ENCODE peak calls at places on chromosome 7, in four cellular contexts. Q, G, Y and J are unnamed samples.

GRCh38 chr7:831596-832291 is 532 bp upstream of the SUN1 start:
- DNase-seq in Y (peak), Q (peak), G (no peak), J (no peak)

GRCh38 chr7:151599401-151600227 is 79.9 kb upstream of the RHEB start:
- DNase-seq in G (no peak), Y (no peak), Q (no peak), J (peak)

GRCh38 chr7:141381794-141382453 is 169.3 kb upstream of the AGK start:
- DNase-seq in Y (no peak), G (no peak), Q (no peak), J (no peak)

GRCh38 chr7:105439174-105439893 is 50.6 kb upstream of the SRPK2 start:
- DNase-seq in Y (peak), G (no peak), Q (peak), J (peak)

GRCh38 chr7:36387437-36388345 is 2.0 kb upstream of the ANLN start:
- DNase-seq in G (no peak), Q (no peak), Y (no peak), J (no peak)

GRCh38 chr7:151312356-151312755 is 29.3 kb upstream of the NUB1 start:
- DNase-seq in Q (no peak), Y (no peak), G (no peak), J (no peak)

GRCh38 chr7:156534925-156535324 is 105.6 kb upstream of the RNF32 start:
- DNase-seq in Q (no peak), G (no peak), Y (peak), J (no peak)

GRCh38 chr7:121449735-121450134 is 53.6 kb upstream of the FAM3C start:
- DNase-seq in Q (no peak), Y (no peak), G (no peak), J (no peak)

GRCh38 chr7:121798896-121799295 is 74.1 kb upstream of the PTPRZ1 start:
- DNase-seq in Y (peak), Q (no peak), G (no peak), J (no peak)

GRCh38 chr7:44811093-44811492 is 14.6 kb downstream of the PPIA start:
- DNase-seq in Q (no peak), Y (no peak), G (no peak), J (no peak)

GRCh38 chr7:50860174-50860573 is 77.5 kb upstream of the GRB10 start:
- DNase-seq in Q (no peak), G (no peak), Y (no peak), J (no peak)

GRCh38 chr7:56105508-56105907 is 768 bp downstream of the CHCHD2 start:
- DNase-seq in G (no peak), Y (peak), Q (no peak), J (peak)

GRCh38 chr7:730501-731439 is 3.7 kb upstream of the PRKAR1B start:
- DNase-seq in G (peak), Q (no peak), Y (no peak), J (no peak)

GRCh38 chr7:7996568-7996967 is 28.0 kb downstream of the GLCCI1 start:
- DNase-seq in Q (peak), Y (no peak), G (no peak), J (peak)

GRCh38 chr7:50335795-50336754 is 31.6 kb downstream of the IKZF1 start:
- DNase-seq in Q (no peak), G (no peak), Y (peak), J (peak)

GRCh38 chr7:147412782-147413186 is 1177.8 kb upstream of the C7orf33 start:
- DNase-seq in G (no peak), Y (no peak), Q (no peak), J (peak)

GRCh38 chr7:151866028-151866427 is 10.9 kb downstream of the PRKAG2 start:
- DNase-seq in Q (no peak), G (no peak), Y (no peak), J (no peak)

GRCh38 chr7:101173752-101174244 is 6.3 kb downstream of the NAT16 start:
- DNase-seq in Y (peak), Q (peak), G (no peak), J (no peak)

GRCh38 chr7:47549397-47549796 is 32.5 kb downstream of the TNS3 start:
- DNase-seq in G (no peak), Q (no peak), Y (no peak), J (no peak)

GRCh38 chr7:117075934-117076333 is 122.6 kb downstream of the ST7 start:
- DNase-seq in G (no peak), Y (no peak), Q (no peak), J (no peak)

GRCh38 chr7:51226916-51227535 is 89.6 kb downstream of the COBL start:
- DNase-seq in Y (no peak), Q (no peak), G (no peak), J (no peak)

GRCh38 chr7:45089314-45089891 is 634 bp upstream of the NACAD start:
- DNase-seq in G (no peak), Q (peak), Y (peak), J (peak)

GRCh38 chr7:134651991-134652390 is 5.3 kb downstream of the BPGM start:
- DNase-seq in Y (no peak), G (no peak), Q (no peak), J (no peak)

GRCh38 chr7:96004598-96004997 is 232.2 kb downstream of the DYNC1I1 start:
- DNase-seq in Q (no peak), G (no peak), Y (peak), J (no peak)

GRCh38 chr7:84800846-84801245 is 386.0 kb downstream of the SEMA3D start:
- DNase-seq in Q (no peak), Y (no peak), G (no peak), J (no peak)

GRCh38 chr7:64736575-64736974 is 57.7 kb upstream of the ZNF138 start:
- DNase-seq in G (no peak), Q (no peak), Y (no peak), J (no peak)

GRCh38 chr7:124155400-124156022 is 122.6 kb upstream of the TMEM229A start:
- DNase-seq in Q (no peak), G (no peak), Y (peak), J (peak)

GRCh38 chr7:91720255-91720937 is 160.1 kb downstream of the MTERF1 start:
- DNase-seq in Q (no peak), Y (no peak), G (no peak), J (no peak)

GRCh38 chr7:157224627-157225026 is 85.9 kb downstream of the UBE3C start:
- DNase-seq in G (no peak), Q (no peak), Y (peak), J (no peak)

GRCh38 chr7:4771737-4772136 is 3.7 kb upstream of the AP5Z1 start:
- DNase-seq in Y (no peak), Q (no peak), G (no peak), J (no peak)

GRCh38 chr7:18212788-18213187 is 185.1 kb upstream of the PRPS1L1 start:
- DNase-seq in Y (peak), G (no peak), Q (no peak), J (no peak)

GRCh38 chr7:74021546-74022320 is 6.2 kb upstream of the ELN start:
- DNase-seq in G (no peak), Q (no peak), Y (no peak), J (no peak)

GRCh38 chr7:21253740-21254687 is 173.9 kb upstream of the SP4 start:
- DNase-seq in G (no peak), Q (peak), Y (peak), J (peak)

GRCh38 chr7:85103352-85103751 is 83.5 kb downstream of the SEMA3D start:
- DNase-seq in Q (peak), Y (no peak), G (no peak), J (peak)

GRCh38 chr7:157853789-157854065 is 516.9 kb downstream of the DNAJB6 start:
- DNase-seq in G (no peak), Q (no peak), Y (no peak), J (no peak)

DNA sequence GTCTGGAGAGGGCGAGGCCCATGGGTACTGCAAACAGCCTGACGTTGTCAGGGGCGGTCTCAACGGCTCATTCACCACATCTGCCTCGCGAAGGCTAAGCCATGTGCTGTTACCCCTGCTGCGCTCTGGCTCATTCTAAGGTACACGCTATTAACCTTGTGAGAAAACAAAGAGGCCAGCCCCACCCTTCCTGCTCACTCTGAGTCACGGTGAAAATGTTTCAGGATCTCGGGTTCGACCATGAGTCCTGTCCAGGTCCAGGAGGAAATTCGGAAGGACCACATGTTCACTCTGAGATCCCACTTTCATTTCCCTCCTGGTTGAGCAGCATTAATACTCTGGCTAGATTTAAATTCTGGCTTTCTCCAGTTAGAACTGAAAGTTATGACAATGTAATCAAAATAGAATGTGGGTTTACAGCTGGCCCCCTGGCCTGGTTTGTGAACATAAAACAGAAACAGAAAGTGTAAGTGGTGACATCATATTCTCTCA is 55.2 kb downstream of the EGFR start:
- DNase-seq in G (peak), Y (no peak), Q (no peak), J (no peak)
- H3K4me3 ChIP-seq in G (peak), Y (no peak), Q (no peak), J (no peak)

DNA sequence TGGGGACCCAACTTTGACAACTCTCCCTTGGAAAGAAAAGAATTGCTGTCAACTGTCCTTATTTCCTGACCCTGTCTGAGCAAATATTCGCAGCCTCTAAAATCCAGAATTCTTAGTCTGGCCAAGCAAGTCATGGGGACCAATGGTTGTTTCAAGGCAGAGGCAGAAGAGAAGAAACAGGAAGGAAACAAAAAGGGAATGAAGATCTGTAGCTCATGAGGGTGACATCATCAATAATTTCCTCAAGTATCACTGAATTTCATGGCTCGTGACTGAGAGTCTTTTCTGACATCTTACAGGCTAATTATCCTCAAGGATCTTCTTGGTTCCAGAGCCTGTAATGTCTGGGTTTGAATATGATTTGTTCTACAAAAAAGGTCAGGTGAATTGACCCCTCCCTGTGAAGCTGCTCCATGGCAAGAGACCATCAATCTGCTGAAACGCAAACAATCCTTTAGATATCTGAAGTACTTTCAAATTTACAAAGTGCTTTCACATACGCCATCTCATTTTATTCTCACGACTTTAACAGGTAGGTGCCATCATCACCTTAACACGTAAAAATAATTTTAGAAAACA is 5.8 kb downstream of the CDK6 start:
- DNase-seq in Y (no peak), Q (no peak), G (no peak), J (peak)
- H3K4me3 ChIP-seq in Y (no peak), Q (no peak), G (no peak), J (peak)

DNA sequence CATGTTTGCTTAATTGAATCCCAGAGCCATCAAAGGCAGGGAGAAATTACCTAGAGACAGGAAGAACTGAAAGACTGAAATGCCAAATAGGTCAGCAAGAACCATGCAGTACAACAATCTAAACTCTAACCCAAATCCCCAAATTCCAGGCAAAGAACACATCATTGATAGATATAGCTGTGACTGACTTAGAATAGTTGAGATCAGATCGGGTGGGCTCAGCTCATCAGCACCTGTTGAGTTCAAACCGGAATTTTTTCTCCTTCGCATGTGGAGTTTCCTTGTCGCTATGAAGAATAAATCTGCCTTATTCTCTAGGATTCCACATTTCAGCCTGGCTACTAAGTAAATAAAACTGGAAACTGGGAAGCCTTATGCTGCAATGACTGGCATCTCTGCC is 1.4 kb downstream of the ANKMY2 start:
- DNase-seq in Y (no peak), G (no peak), Q (no peak), J (no peak)
- H3K4me3 ChIP-seq in Y (peak), G (peak), Q (peak), J (peak)

GRCh38 chr7:112708236-112708635 is 82.0 kb downstream of the TMEM168 start:
- DNase-seq in Y (no peak), Q (no peak), G (no peak), J (no peak)
- H3K4me3 ChIP-seq in Y (no peak), Q (no peak), G (no peak), J (no peak)

GRCh38 chr7:2687881-2688318 is at the start of gene AMZ1:
- DNase-seq in Y (no peak), Q (no peak), G (no peak), J (no peak)
- H3K4me3 ChIP-seq in Y (no peak), Q (no peak), G (peak), J (peak)

GRCh38 chr7:130486963-130487324 is 4.9 kb upstream of the MEST start:
- DNase-seq in Q (no peak), G (no peak), Y (no peak), J (no peak)
- H3K4me3 ChIP-seq in Q (peak), G (peak), Y (no peak), J (no peak)